ENCODE peak calls at places on chromosomes 16 and 17, in nine cellular contexts. B is left ventricle myocardium inferior; F is hepatocyte; J is cardiac muscle cell; L is adrenal gland; D is gastrocnemius medialis; Z is heart right ventricle; A is CD8-positive, alpha-beta T cell; S is tibial artery. T is an unnamed sample.
A peak's percentile ranks its signal among the peaks of the same experiment; 100 is the strongest.

GRCh38 chr17:542943-543342 is 171.7 kb downstream of the VPS53 start:
- DNase-seq in S (no peak), B (no peak), A (no peak), Z (no peak), F (no peak), D (no peak), L (no peak), J (no peak), T (no peak)

GRCh38 chr17:51154176-51154575 is 817 bp downstream of the NME1 start:
- DNase-seq in B (no peak), F (no peak), Z (no peak), J (peak; percentile 18), D (no peak), S (no peak), L (no peak), A (no peak), T (no peak)

GRCh38 chr16:57522960-57523359 is 13.4 kb downstream of the CCDC102A start:
- DNase-seq in Z (no peak), L (no peak), D (no peak), B (no peak), J (no peak), A (no peak), F (no peak), S (no peak), T (no peak)

GRCh38 chr17:33260638-33261037 is 32.5 kb downstream of the ASIC2 start:
- DNase-seq in A (no peak), L (no peak), F (no peak), Z (no peak), D (no peak), J (no peak), B (no peak), S (no peak), T (no peak)

GRCh38 chr17:49512296-49513043 is 17.4 kb downstream of the NGFR start:
- DNase-seq in D (no peak), A (no peak), B (no peak), Z (no peak), J (no peak), S (no peak), L (no peak), F (no peak), T (no peak)

GRCh38 chr16:70694088-70694487 is 8.2 kb upstream of the MTSS2 start:
- DNase-seq in B (no peak), D (peak; percentile 56), L (peak; percentile 68), A (no peak), J (peak; percentile 84), Z (no peak), S (no peak), F (no peak), T (no peak)

GRCh38 chr16:80198995-80199299 is 341.8 kb upstream of the DYNLRB2 start:
- DNase-seq in A (no peak), B (no peak), L (no peak), S (no peak), F (no peak), Z (no peak), D (no peak), J (peak; percentile 47), T (no peak)

GRCh38 chr17:27578718-27579085 is 52.3 kb upstream of the LGALS9 start:
- DNase-seq in B (no peak), J (peak; percentile 49), Z (no peak), L (no peak), D (no peak), A (no peak), F (peak; percentile 66), S (no peak), T (no peak)

GRCh38 chr17:29078183-29079045 is 35.5 kb downstream of the PIPOX start:
- DNase-seq in S (no peak), D (no peak), Z (peak; percentile 35), A (no peak), F (no peak), L (peak; percentile 21), J (peak; percentile 13), B (no peak), T (no peak)

GRCh38 chr17:55659661-55660060 is 63.0 kb downstream of the TMEM100 start:
- DNase-seq in F (no peak), S (no peak), D (no peak), A (no peak), L (no peak), B (no peak), Z (no peak), J (no peak), T (no peak)

GRCh38 chr17:82054351-82055022 is 2.8 kb downstream of the GPS1 start:
- DNase-seq in Z (no peak), S (no peak), F (no peak), J (no peak), L (no peak), A (no peak), B (no peak), D (no peak), T (no peak)
- H3K9me3 ChIP-seq in Z (no peaks in the 10 kb centered on the region), S (no peaks in the 10 kb centered on the region), F (no peaks in the 10 kb centered on the region), J (no peaks in the 10 kb centered on the region), L (no peaks in the 10 kb centered on the region), A (no peaks in the 10 kb centered on the region), B (no peaks in the 10 kb centered on the region), D (no peaks in the 10 kb centered on the region), T (no peaks in the 10 kb centered on the region)

GRCh38 chr17:44757045-44757917 is 1.5 kb upstream of the ADAM11 start:
- DNase-seq in D (no peak), S (no peak), A (no peak), F (no peak), Z (peak; percentile 48), B (peak; percentile 69), L (no peak), J (no peak), T (no peak)
- H3K9me3 ChIP-seq in D (no peaks in the 10 kb centered on the region), S (no peaks in the 10 kb centered on the region), A (no peaks in the 10 kb centered on the region), F (no peaks in the 10 kb centered on the region), Z (no peaks in the 10 kb centered on the region), B (no peaks in the 10 kb centered on the region), L (no peaks in the 10 kb centered on the region), J (no peaks in the 10 kb centered on the region), T (no peaks in the 10 kb centered on the region)

GRCh38 chr16:3377917-3378316 is 22.2 kb downstream of the OR2C1 start:
- DNase-seq in A (no peak), B (no peak), Z (no peak), D (no peak), F (no peak), J (no peak), L (no peak), S (no peak), T (no peak)
- H3K9me3 ChIP-seq in A (peaks cover 34% of the 10 kb centered on the region), B (no peaks in the 10 kb centered on the region), Z (peaks cover 98% of the 10 kb centered on the region), D (peaks cover 23% of the 10 kb centered on the region), F (peaks cover 16% of the 10 kb centered on the region), J (peaks cover 10% of the 10 kb centered on the region), L (peaks cover 15% of the 10 kb centered on the region), S (no peaks in the 10 kb centered on the region), T (peaks cover 23% of the 10 kb centered on the region)

DNA sequence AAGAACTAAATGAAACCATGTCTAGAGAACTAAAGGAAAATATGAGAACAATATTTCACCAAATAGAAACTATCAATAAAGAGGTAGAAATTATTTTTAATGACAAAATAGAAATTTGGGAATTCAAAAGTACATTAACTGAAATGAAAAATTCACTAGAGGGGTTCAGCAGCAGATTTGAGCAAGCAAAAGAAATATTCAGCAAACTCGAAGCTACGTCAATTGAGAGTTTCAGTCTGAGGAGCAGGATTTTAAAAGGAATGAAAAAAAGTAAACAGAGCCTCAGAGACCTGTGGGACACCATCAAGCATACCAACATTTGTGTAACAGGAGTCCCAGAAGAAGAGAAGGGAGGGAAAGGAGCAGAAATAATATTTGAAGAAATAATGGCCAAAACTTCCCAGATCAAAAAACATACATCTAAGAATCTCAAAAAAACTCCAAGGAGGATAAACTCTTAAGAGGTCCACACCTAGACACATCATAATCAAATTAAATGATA is 38.3 kb downstream of the ZFP90 start:
- DNase-seq in D (no peak), A (no peak), S (no peak), L (no peak), F (no peak), J (no peak), B (no peak), Z (no peak), T (no peak)
- H3K9me3 ChIP-seq in D (peaks cover 15% of the 10 kb centered on the region), A (peaks cover 24% of the 10 kb centered on the region), S (peaks cover 95% of the 10 kb centered on the region), L (no peaks in the 10 kb centered on the region), F (peaks cover 5% of the 10 kb centered on the region), J (no peaks in the 10 kb centered on the region), B (peaks cover 100% of the 10 kb centered on the region), Z (peaks cover 95% of the 10 kb centered on the region), T (peaks cover 20% of the 10 kb centered on the region)

GRCh38 chr16:31745900-31746299 is 127.7 kb upstream of the ZNF267 start:
- DNase-seq in F (no peak), S (no peak), Z (no peak), D (no peak), A (no peak), J (no peak), B (no peak), L (no peak), T (no peak)
- H3K9me3 ChIP-seq in F (peaks cover 58% of the 10 kb centered on the region), S (peaks cover 97% of the 10 kb centered on the region), Z (peaks cover 98% of the 10 kb centered on the region), D (peaks cover 32% of the 10 kb centered on the region), A (peaks cover 33% of the 10 kb centered on the region), J (peaks cover 3% of the 10 kb centered on the region), B (peaks cover 99% of the 10 kb centered on the region), L (peaks cover 11% of the 10 kb centered on the region), T (peaks cover 37% of the 10 kb centered on the region)

DNA sequence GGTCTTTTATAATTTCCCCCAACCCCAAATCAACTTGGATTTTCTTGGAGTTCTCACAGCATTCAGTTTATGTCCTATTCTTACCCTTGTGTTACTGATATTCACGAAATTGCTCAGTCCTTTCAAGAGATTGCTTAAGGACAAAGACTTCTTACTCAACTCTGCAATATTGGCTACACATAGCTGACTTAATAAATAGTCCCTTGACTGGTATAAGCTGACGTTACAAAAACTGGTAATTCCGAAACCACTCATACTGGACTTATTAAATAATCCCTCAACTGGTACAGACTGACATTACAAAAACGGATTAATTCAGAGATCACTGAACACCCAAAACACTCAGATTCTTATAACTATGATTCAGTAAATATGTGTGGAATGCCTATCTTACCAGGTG is 860 bp downstream of the TIGD7 start:
- DNase-seq in A (no peak), J (peak; percentile 27), L (no peak), D (no peak), B (no peak), Z (no peak), F (no peak), S (no peak), T (no peak)
- H3K9me3 ChIP-seq in A (peaks cover 26% of the 10 kb centered on the region), J (no peaks in the 10 kb centered on the region), L (no peaks in the 10 kb centered on the region), D (peaks cover 3% of the 10 kb centered on the region), B (peaks cover 86% of the 10 kb centered on the region), Z (peaks cover 89% of the 10 kb centered on the region), F (peaks cover 65% of the 10 kb centered on the region), S (peaks cover 79% of the 10 kb centered on the region), T (peaks cover 16% of the 10 kb centered on the region)

DNA sequence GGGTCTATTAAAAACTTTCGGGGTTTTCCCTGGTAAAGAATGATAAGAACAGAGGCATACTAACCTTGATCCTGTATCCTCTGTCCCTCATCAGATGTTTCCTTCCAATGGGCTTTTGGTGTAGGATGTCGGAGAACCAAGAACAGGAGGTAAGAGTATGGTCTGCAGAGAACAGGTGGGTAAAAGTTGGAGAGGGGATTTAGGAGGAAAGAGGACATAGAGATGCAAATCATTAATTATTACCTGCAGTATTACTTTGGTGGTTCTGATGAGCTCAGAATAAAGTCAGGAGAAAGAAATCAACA is 4.3 kb downstream of the SNX11 start:
- DNase-seq in S (no peak), Z (no peak), F (no peak), A (no peak), J (no peak), D (no peak), L (no peak), B (no peak), T (no peak)
- H3K9me3 ChIP-seq in S (no peaks in the 10 kb centered on the region), Z (no peaks in the 10 kb centered on the region), F (no peaks in the 10 kb centered on the region), A (no peaks in the 10 kb centered on the region), J (no peaks in the 10 kb centered on the region), D (no peaks in the 10 kb centered on the region), L (no peaks in the 10 kb centered on the region), B (no peaks in the 10 kb centered on the region), T (no peaks in the 10 kb centered on the region)